ENCODE peak calls at places on chromosomes 16 and 17, in four cellular contexts. G is heart left ventricle, V is tibial nerve, O is adrenal gland. R is an unnamed sample.
A peak's percentile ranks its signal among the peaks of the same experiment; 100 is the strongest.

GRCh38 chr17:83096401-83097220 is 17.2 kb downstream of the METRNL start:
- DNase-seq in V (no peak), G (no peak), O (no peak), R (no peak)

GRCh38 chr17:45147581-45148182 is 593 bp upstream of the HEXIM1 start:
- DNase-seq in V (peak; percentile 83), O (peak; percentile 84), G (peak; percentile 84), R (peak; percentile 89)

GRCh38 chr16:79318137-79318899 is 282.2 kb downstream of the MAF start:
- DNase-seq in V (no peak), G (no peak), O (no peak), R (no peak)

GRCh38 chr16:55624696-55625095 is 31.1 kb upstream of the SLC6A2 start:
- DNase-seq in O (no peak), V (no peak), G (no peak), R (no peak)

GRCh38 chr17:3298260-3298659 is at the start of gene OR3A1:
- DNase-seq in V (no peak), G (no peak), O (no peak), R (no peak)

GRCh38 chr17:5513610-5514009 is 27.2 kb downstream of the MIS12 start:
- DNase-seq in O (no peak), V (no peak), G (no peak), R (no peak)

GRCh38 chr16:54054237-54054780 is 232.3 kb downstream of the IRX3 start:
- DNase-seq in V (no peak), O (no peak), G (no peak), R (no peak)

GRCh38 chr16:24853830-24854229 is 8.1 kb downstream of the SLC5A11 start:
- DNase-seq in O (no peak), V (no peak), G (peak; percentile 17), R (peak; percentile 27)

GRCh38 chr17:13885953-13886889 is 183.1 kb upstream of the COX10 start:
- DNase-seq in V (no peak), O (no peak), G (peak; percentile 65), R (no peak)

GRCh38 chr16:88591577-88592021 is 21.4 kb downstream of the ZC3H18 start:
- DNase-seq in G (peak; percentile 24), O (no peak), V (peak; percentile 16), R (no peak)

GRCh38 chr17:27596571-27597187 is 34.3 kb upstream of the LGALS9 start:
- DNase-seq in G (no peak), O (no peak), V (no peak), R (no peak)

GRCh38 chr17:62661337-62661736 is 33.9 kb downstream of the MRC2 start:
- DNase-seq in V (no peak), G (no peak), O (no peak), R (no peak)

GRCh38 chr16:49330562-49331201 is 42.9 kb upstream of the C16orf78 start:
- DNase-seq in G (no peak), O (no peak), V (no peak), R (no peak)

GRCh38 chr16:49335828-49336227 is 37.8 kb upstream of the C16orf78 start:
- DNase-seq in V (no peak), G (no peak), O (no peak), R (no peak)

GRCh38 chr16:49333268-49333597 is 40.4 kb upstream of the C16orf78 start:
- DNase-seq in V (no peak), O (no peak), G (no peak), R (no peak)

GRCh38 chr16:49336581-49336980 is 37.0 kb upstream of the C16orf78 start:
- DNase-seq in V (no peak), O (no peak), G (no peak), R (no peak)

DNA sequence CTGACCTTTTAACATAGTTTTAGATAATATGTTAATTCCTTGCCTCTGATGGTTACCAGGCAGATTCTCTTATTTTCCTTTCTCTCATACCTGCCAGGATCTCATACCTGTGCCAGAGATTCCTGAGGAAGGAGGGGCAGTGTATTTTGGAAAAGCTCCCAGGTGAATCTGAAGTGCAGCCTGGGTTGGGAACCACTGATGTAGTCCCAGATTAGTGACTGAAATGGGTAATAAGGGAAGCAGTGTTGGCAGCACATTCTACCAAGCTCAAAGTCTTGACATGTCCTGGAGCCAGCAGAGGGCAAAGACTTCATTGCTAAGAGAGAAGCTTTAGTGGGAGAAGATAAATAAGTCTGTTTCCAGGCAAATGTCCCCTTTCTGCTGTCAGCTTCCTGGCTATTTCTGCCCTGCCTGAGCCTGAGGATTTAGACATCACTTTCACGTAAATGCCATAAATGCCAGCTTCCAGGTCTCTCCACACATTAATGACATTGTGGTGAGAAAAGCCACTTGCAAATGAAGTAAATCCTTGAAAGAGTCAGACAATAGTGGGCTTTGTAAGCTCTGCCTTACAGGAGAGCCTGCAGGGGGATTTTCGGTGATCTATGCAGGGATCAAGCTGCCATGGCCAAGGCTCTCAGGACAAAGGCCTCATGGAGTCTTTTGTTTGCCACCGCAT is 40.9 kb upstream of the C16orf78 start:
- DNase-seq in V (no peak), G (no peak), O (no peak), R (no peak)
- TF ChIP-seq POLR2A in V (no peak), G (no peak), O (no peak), R (no peak)

DNA sequence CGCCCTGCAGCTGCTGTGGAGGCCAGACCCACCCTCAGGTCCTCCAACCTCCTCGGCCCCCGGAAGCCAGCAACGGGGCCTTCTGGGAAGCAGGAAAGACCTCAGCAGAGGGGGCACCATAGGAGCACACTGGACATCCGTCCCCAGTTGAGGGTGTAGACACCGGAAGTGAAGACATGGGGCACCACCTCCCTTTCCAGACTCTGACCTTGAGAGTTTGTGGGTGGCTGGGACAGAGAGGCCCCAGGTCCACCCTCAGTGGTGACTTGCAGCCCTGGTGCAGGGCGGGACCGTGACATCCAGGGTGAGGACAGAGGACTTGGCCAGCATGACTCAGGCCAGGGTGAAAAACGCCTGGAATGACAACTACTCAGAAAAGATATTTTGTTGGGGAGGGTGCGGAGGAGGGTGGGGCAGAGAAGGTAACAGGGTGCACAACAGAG is 19.9 kb downstream of the CEP295NL start:
- DNase-seq in O (no peak), V (peak; percentile 76), G (peak; percentile 77), R (peak; percentile 80)
- H3K4me1 ChIP-seq in O (peaks cover 54% of the 10 kb centered on the region), V (no peaks in the 10 kb centered on the region), G (peaks cover 9% of the 10 kb centered on the region), R (peaks cover 20% of the 10 kb centered on the region)

GRCh38 chr16:67349172-67349571 is 22.6 kb downstream of the LRRC36 start:
- DNase-seq in O (no peak), G (no peak), V (no peak), R (no peak)
- TF ChIP-seq CTCF in O (peak; percentile 49), G (peak; percentile 21), V (no peak), R (peak; percentile 26)

GRCh38 chr16:2764718-2765117 is 12.3 kb downstream of the SRRM2 start:
- DNase-seq in V (no peak), O (no peak), G (no peak), R (no peak)

GRCh38 chr16:2762711-2763110 is 10.3 kb downstream of the SRRM2 start:
- DNase-seq in V (no peak), G (no peak), O (no peak), R (no peak)

GRCh38 chr16:2763173-2763572 is 10.7 kb downstream of the SRRM2 start:
- DNase-seq in O (no peak), V (no peak), G (no peak), R (no peak)

GRCh38 chr16:2761886-2762583 is 9.6 kb downstream of the SRRM2 start:
- DNase-seq in O (no peak), V (no peak), G (no peak), R (no peak)

DNA sequence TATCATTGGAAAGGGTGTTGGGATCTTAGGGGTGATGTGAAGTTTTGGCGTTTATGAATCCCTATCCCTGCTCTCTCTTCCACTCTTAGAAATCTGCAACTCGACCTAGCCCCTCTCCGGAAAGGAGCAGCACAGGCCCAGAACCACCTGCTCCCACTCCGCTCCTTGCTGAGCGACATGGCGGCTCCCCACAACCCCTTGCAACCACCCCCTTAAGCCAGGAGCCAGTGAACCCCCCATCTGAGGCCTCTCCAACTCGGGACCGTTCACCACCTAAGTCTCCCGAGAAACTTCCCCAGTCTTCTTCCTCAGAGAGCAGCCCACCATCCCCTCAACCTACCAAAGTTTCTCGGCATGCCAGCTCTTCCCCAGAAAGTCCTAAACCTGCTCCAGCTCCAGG is 9.0 kb downstream of the SRRM2 start:
- DNase-seq in O (no peak), V (no peak), G (no peak), R (no peak)
- TF ChIP-seq POLR2A in O (no peak), V (no peak), G (no peak), R (no peak)

GRCh38 chr17:17119106-17119505 is 76.8 kb downstream of the MPRIP start:
- DNase-seq in G (peak; percentile 69), O (no peak), V (no peak), R (no peak)

GRCh38 chr17:17120294-17120693 is 78.0 kb downstream of the MPRIP start:
- DNase-seq in V (no peak), G (no peak), O (no peak), R (no peak)

GRCh38 chr17:17119533-17119932 is 77.3 kb downstream of the MPRIP start:
- DNase-seq in O (no peak), V (no peak), G (no peak), R (no peak)

GRCh38 chr17:17121162-17121561 is 78.9 kb downstream of the MPRIP start:
- DNase-seq in G (no peak), O (no peak), V (no peak), R (no peak)

GRCh38 chr17:17120716-17121115 is 78.5 kb downstream of the MPRIP start:
- DNase-seq in V (no peak), G (no peak), O (no peak), R (no peak)
- H3K4me1 ChIP-seq in V (peaks cover 1% of the 10 kb centered on the region), G (peaks cover 12% of the 10 kb centered on the region), O (peaks cover 35% of the 10 kb centered on the region), R (peaks cover 8% of the 10 kb centered on the region)

GRCh38 chr17:28983286-28984240 is 22.3 kb downstream of the SEZ6 start:
- DNase-seq in V (no peak), O (no peak), G (no peak), R (no peak)
- TF ChIP-seq CTCF in V (no peak), O (no peak), G (no peak), R (no peak)

R was measured in uterus.